ENCODE peak calls at places on chromosomes 13 and 19, in four cellular contexts. R is head of caudate nucleus, P is mesendoderm, K is vagina. X is an unnamed sample.

GRCh38 chr13:96428904-96429303 is 339.0 kb downstream of the HS6ST3 start:
- DNase-seq in R (no peak), K (no peak), P (no peak), X (no peak)

GRCh38 chr13:53405616-53406015 is 377.0 kb downstream of the OLFM4 start:
- DNase-seq in K (no peak), P (peak; percentile 69), R (no peak), X (no peak)

GRCh38 chr19:32223595-32224370 is 121.6 kb upstream of the ZNF507 start:
- DNase-seq in R (no peak), P (peak; percentile 5), K (no peak), X (no peak)

GRCh38 chr13:22091971-22092300 is 421.1 kb downstream of the FGF9 start:
- DNase-seq in R (no peak), K (no peak), P (peak; percentile 62), X (no peak)

GRCh38 chr19:38816131-38816750 is 3.5 kb upstream of the LGALS4 start:
- DNase-seq in P (no peak), R (no peak), K (no peak), X (no peak)

GRCh38 chr19:2607712-2608601 is 94.5 kb downstream of the GNG7 start:
- DNase-seq in K (no peak), R (peak; percentile 54), P (no peak), X (no peak)

GRCh38 chr19:6412111-6412999 is 12.3 kb downstream of the KHSRP start:
- DNase-seq in P (peak; percentile 67), R (no peak), K (no peak), X (no peak)

GRCh38 chr13:96835591-96835990 is 158.7 kb downstream of the OXGR1 start:
- DNase-seq in K (no peak), R (no peak), P (no peak), X (no peak)

GRCh38 chr19:5799247-5800241 is 5.3 kb upstream of the NRTN start:
- DNase-seq in K (no peak), R (no peak), P (no peak), X (no peak)

GRCh38 chr13:58883405-58883804 is 1251.9 kb downstream of the PCDH17 start:
- DNase-seq in R (no peak), K (no peak), P (peak; percentile 91), X (no peak)

GRCh38 chr13:85616275-85616674 is 182.9 kb downstream of the SLITRK6 start:
- DNase-seq in R (no peak), P (no peak), K (no peak), X (no peak)

GRCh38 chr19:10517760-10518443 is 655 bp upstream of the S1PR5 start:
- DNase-seq in R (peak; percentile 60), K (no peak), P (peak; percentile 71), X (no peak)

GRCh38 chr13:81480634-81481033 is 1139.7 kb upstream of the SPRY2 start:
- DNase-seq in R (no peak), P (no peak), K (no peak), X (no peak)

GRCh38 chr19:13652810-13653590 is 111.3 kb upstream of the MRI1 start:
- DNase-seq in P (no peak), K (no peak), R (no peak), X (no peak)

GRCh38 chr13:30868806-30869470 is 37.1 kb upstream of the MEDAG start:
- DNase-seq in K (no peak), R (no peak), P (peak; percentile 25), X (no peak)

GRCh38 chr13:94073006-94073744 is 406.3 kb downstream of the DCT start:
- DNase-seq in P (no peak), K (no peak), R (no peak), X (no peak)

GRCh38 chr19:55601127-55601526 is 1.0 kb downstream of the ZNF524 start:
- DNase-seq in R (no peak), P (no peak), K (no peak), X (no peak)

GRCh38 chr13:46211521-46212351 is at the start of gene LRRC63:
- DNase-seq in K (no peak), R (peak; percentile 85), P (peak; percentile 77), X (peak; percentile 88)

X was measured in NK-92 treated with Interleukin-12 subunit alpha and Interleukin-12 subunit beta, amount 100 ng/mL, for 24 hours.